ENCODE peak calls at places on chromosomes 13 and 19, in ten cellular contexts. B, S, R, Z, H, T, N, W, F and D are unnamed samples.

GRCh38 chr19:45973564-45974338 is at the start of gene NOVA2:
- DNase-seq in B (no peak), S (no peak), R (peak; percentile 71), Z (peak; percentile 38), H (peak; percentile 64), T (no peak), N (no peak), W (peak; percentile 96), F (peak; percentile 74), D (peak; percentile 83)

GRCh38 chr19:33050110-33050509 is 14.6 kb downstream of the RHPN2 start:
- DNase-seq in B (no peak), S (no peak), R (no peak), Z (no peak), H (no peak), T (no peak), N (no peak), W (no peak), F (no peak), D (no peak)

GRCh38 chr13:50587122-50587521 is 256.4 kb downstream of the DLEU7 start:
- DNase-seq in B (peak; percentile 39), S (no peak), R (no peak), Z (no peak), H (no peak), T (no peak), N (no peak), W (no peak), F (no peak), D (no peak)

GRCh38 chr13:68439821-68440220 is 1209.7 kb upstream of the PCDH9 start:
- DNase-seq in B (no peak), S (peak; percentile 38), R (no peak), Z (no peak), H (peak; percentile 37), T (peak; percentile 21), N (no peak), W (no peak), F (no peak), D (no peak)

GRCh38 chr13:24221007-24221406 is 60.5 kb downstream of the SPATA13 start:
- DNase-seq in B (no peak), S (peak; percentile 1), R (no peak), Z (no peak), H (no peak), T (no peak), N (no peak), W (no peak), F (no peak), D (no peak)

GRCh38 chr13:34720618-34721017 is 221.5 kb upstream of the NBEA start:
- DNase-seq in B (no peak), S (no peak), R (no peak), Z (no peak), H (peak; percentile 18), T (no peak), N (no peak), W (no peak), F (no peak), D (no peak)

GRCh38 chr19:29962777-29963176 is 20.7 kb downstream of the URI1 start:
- DNase-seq in B (no peak), S (peak; percentile 29), R (no peak), Z (no peak), H (no peak), T (no peak), N (no peak), W (no peak), F (no peak), D (no peak)

GRCh38 chr19:35442091-35442490 is 6.0 kb upstream of the FFAR2 start:
- DNase-seq in B (no peak), S (peak; percentile 77), R (no peak), Z (no peak), H (no peak), T (no peak), N (no peak), W (no peak), F (no peak), D (no peak)

GRCh38 chr19:17846146-17846545 is 1.6 kb downstream of the JAK3 start:
- DNase-seq in B (peak; percentile 38), S (no peak), R (peak; percentile 66), Z (no peak), H (no peak), T (no peak), N (no peak), W (no peak), F (no peak), D (no peak)

GRCh38 chr13:60572855-60573254 is 175.8 kb downstream of the TDRD3 start:
- DNase-seq in B (no peak), S (no peak), R (no peak), Z (no peak), H (no peak), T (no peak), N (no peak), W (no peak), F (no peak), D (no peak)

GRCh38 chr19:41064974-41065569 is 23.2 kb upstream of the CYP2A13 start:
- DNase-seq in B (no peak), S (peak; percentile 68), R (peak; percentile 2), Z (no peak), H (peak; percentile 53), T (no peak), N (no peak), W (no peak), F (no peak), D (no peak)

GRCh38 chr13:49314344-49314882 is 66.7 kb downstream of the CDADC1 start:
- DNase-seq in B (no peak), S (no peak), R (no peak), Z (no peak), H (peak; percentile 65), T (no peak), N (no peak), W (no peak), F (no peak), D (no peak)

GRCh38 chr19:32828643-32829344 is 40.8 kb downstream of the SLC7A9 start:
- DNase-seq in B (no peak), S (no peak), R (no peak), Z (no peak), H (no peak), T (no peak), N (no peak), W (no peak), F (no peak), D (no peak)